ENCODE peak calls at places on chromosomes 1 and 21, in nine cellular contexts. E is psoas muscle; X is stimulated activated CD4-positive, alpha-beta T cell treated with anti-CD3 and anti-CD28 coated beads, TNF-alpha, amount 100 ng/mL, for 48 hours; K is adrenal gland; M is activated T-helper 1 cell treated with anti-CD3 and anti-CD28 coated beads, Interleukin-12 subunit alpha, Interleukin-12 subunit beta, Interleukin-2, Interleukin-4 antibody, amounts not matched to agents 30 ng/mL and 10 ng/mL and 1 ng/mL, durations not matched to agents 14 hours and 24 hours and 36 hours; L is fibroblast of the conjunctiva; G is sigmoid colon; C is stimulated activated effector memory CD8-positive, alpha-beta T cell treated with anti-CD3 and anti-CD28 coated beads, Interleukin-12 subunit alpha, Interleukin-12 subunit beta, amount 100 ng/mL, for 72 hours; V is heart right ventricle. P is an unnamed sample.

GRCh38 chr1:221741364-221741970 is 422 bp downstream of the DUSP10 start:
- DNase-seq in E (peak; percentile 53), C (no peak), L (no peak), M (peak; percentile 16), G (peak; percentile 76), X (no peak), K (peak; percentile 45), V (peak; percentile 19), P (peak; percentile 23)

GRCh38 chr1:107009286-107009685 is 47.2 kb upstream of the PRMT6 start:
- DNase-seq in M (no peak), X (no peak), V (no peak), C (no peak), E (no peak), L (no peak), G (no peak), K (no peak), P (no peak)

GRCh38 chr1:228405979-228406265 is 713 bp downstream of the TRIM11 start:
- DNase-seq in M (no peak), X (no peak), E (no peak), V (no peak), L (no peak), K (no peak), C (no peak), G (no peak), P (peak; percentile 33)

GRCh38 chr1:1535298-1535988 is 5.0 kb downstream of the TMEM240 start:
- DNase-seq in K (no peak), C (no peak), L (no peak), M (no peak), E (no peak), V (no peak), G (no peak), X (no peak), P (no peak)

GRCh38 chr1:227429447-227430359 is 111.4 kb upstream of the CDC42BPA start:
- DNase-seq in M (no peak), G (no peak), E (no peak), V (peak; percentile 58), L (no peak), C (no peak), X (no peak), K (no peak), P (no peak)

GRCh38 chr1:15111597-15111996 is 42.0 kb upstream of the TMEM51 start:
- DNase-seq in C (no peak), G (no peak), K (no peak), E (no peak), L (no peak), M (no peak), V (no peak), X (no peak), P (no peak)

GRCh38 chr21:35394049-35394448 is 344.9 kb upstream of the RUNX1 start:
- DNase-seq in M (no peak), G (no peak), X (no peak), V (no peak), K (no peak), C (no peak), L (no peak), E (no peak), P (no peak)

GRCh38 chr21:15826147-15826780 is 96.5 kb downstream of the USP25 start:
- DNase-seq in M (peak; percentile 8), K (no peak), E (no peak), G (no peak), X (peak; percentile 4), V (peak; percentile 16), L (peak; percentile 37), C (no peak), P (peak; percentile 26)

GRCh38 chr1:151693057-151693651 is 23.4 kb downstream of the CELF3 start:
- DNase-seq in V (no peak), L (peak; percentile 20), G (no peak), X (no peak), K (no peak), M (no peak), E (no peak), C (no peak), P (no peak)

GRCh38 chr1:223233410-223234163 is 90.5 kb upstream of the TLR5 start:
- DNase-seq in V (peak; percentile 42), K (peak; percentile 42), E (no peak), X (no peak), C (no peak), G (no peak), M (no peak), L (peak; percentile 3), P (no peak)

GRCh38 chr1:154698320-154699096 is 90.5 kb upstream of the ADAR start:
- DNase-seq in L (no peak), C (no peak), G (no peak), E (peak; percentile 51), X (no peak), M (no peak), V (no peak), K (no peak), P (no peak)

GRCh38 chr1:77841574-77841973 is 46.9 kb upstream of the NEXN start:
- DNase-seq in G (no peak), C (no peak), E (no peak), M (no peak), V (no peak), K (no peak), X (no peak), L (no peak), P (no peak)

GRCh38 chr1:153697191-153697872 is 18.8 kb downstream of the NPR1 start:
- DNase-seq in M (no peak), V (peak; percentile 44), E (peak; percentile 69), X (no peak), G (peak; percentile 82), C (no peak), L (no peak), K (peak; percentile 44), P (no peak)

GRCh38 chr1:217535601-217536377 is 95.1 kb downstream of the GPATCH2 start:
- DNase-seq in X (no peak), K (no peak), E (peak; percentile 13), C (no peak), V (no peak), G (no peak), L (no peak), M (no peak), P (no peak)

GRCh38 chr1:85607126-85607912 is 26.8 kb downstream of the CCN1 start:
- DNase-seq in M (no peak), X (no peak), G (no peak), V (no peak), K (no peak), C (no peak), L (peak; percentile 91), E (no peak), P (no peak)

GRCh38 chr1:203663294-203663693 is 36.7 kb downstream of the ATP2B4 start:
- DNase-seq in G (no peak), L (no peak), C (no peak), M (no peak), V (no peak), E (no peak), K (no peak), X (no peak), P (no peak)

GRCh38 chr1:208202333-208202987 is 41.7 kb downstream of the PLXNA2 start:
- DNase-seq in E (no peak), V (no peak), C (no peak), K (no peak), X (no peak), G (no peak), M (no peak), L (no peak), P (no peak)

GRCh38 chr1:8963940-8964339 is 18.3 kb downstream of the CA6 start:
- DNase-seq in K (no peak), V (no peak), X (no peak), G (no peak), E (no peak), C (no peak), M (no peak), L (no peak), P (no peak)

GRCh38 chr1:29708381-29708780 is 472.1 kb downstream of the PTPRU start:
- DNase-seq in L (no peak), K (no peak), G (no peak), C (no peak), V (no peak), M (no peak), X (no peak), E (peak; percentile 12), P (no peak)

GRCh38 chr21:42463861-42464515 is 32.0 kb downstream of the RSPH1 start:
- DNase-seq in M (peak; percentile 60), V (peak; percentile 34), E (peak; percentile 51), C (peak; percentile 49), K (peak; percentile 66), L (no peak), X (peak; percentile 62), G (no peak), P (peak; percentile 65)

GRCh38 chr1:239125027-239125426 is 261.3 kb upstream of the CHRM3 start:
- DNase-seq in L (no peak), K (no peak), M (no peak), G (no peak), V (no peak), X (no peak), C (no peak), E (no peak), P (no peak)

GRCh38 chr21:41133896-41134522 is 34.0 kb upstream of the BACE2 start:
- DNase-seq in V (no peak), L (peak; percentile 31), C (no peak), X (no peak), M (no peak), K (no peak), E (no peak), G (no peak), P (no peak)

GRCh38 chr1:27951396-27951795 is 8.4 kb upstream of the XKR8 start:
- DNase-seq in V (no peak), G (no peak), E (no peak), K (no peak), M (no peak), L (no peak), C (no peak), X (no peak), P (no peak)

GRCh38 chr1:84834419-84835064 is 58.5 kb downstream of the LPAR3 start:
- DNase-seq in C (no peak), V (no peak), M (no peak), X (no peak), G (no peak), L (peak; percentile 10), K (no peak), E (no peak), P (no peak)

GRCh38 chr1:239608469-239608868 is 222.1 kb downstream of the CHRM3 start:
- DNase-seq in M (no peak), L (no peak), V (no peak), X (no peak), G (no peak), E (no peak), C (no peak), K (no peak), P (no peak)

GRCh38 chr1:202858789-202859414 is 30.0 kb downstream of the RABIF start:
- DNase-seq in M (no peak), V (peak; percentile 41), K (peak; percentile 30), G (peak; percentile 73), L (no peak), X (no peak), C (no peak), E (peak; percentile 76), P (peak; percentile 13)

GRCh38 chr1:203202431-203203245 is 16.1 kb upstream of the CHI3L1 start:
- DNase-seq in M (no peak), C (no peak), G (peak; percentile 85), X (no peak), L (peak; percentile 47), V (peak; percentile 18), E (peak; percentile 71), K (no peak), P (peak; percentile 37)

GRCh38 chr21:37259426-37259825 is 7.7 kb downstream of the VPS26C start:
- DNase-seq in K (no peak), G (no peak), C (no peak), V (no peak), M (no peak), L (no peak), E (no peak), X (no peak), P (no peak)

GRCh38 chr1:206575894-206576737 is 36.1 kb downstream of the EIF2D start:
- DNase-seq in C (no peak), M (no peak), G (no peak), X (no peak), K (no peak), L (no peak), E (no peak), V (no peak), P (no peak)

GRCh38 chr1:82931051-82931450 is 1067.9 kb downstream of the TTLL7 start:
- DNase-seq in C (no peak), G (no peak), L (no peak), K (no peak), V (no peak), M (no peak), X (no peak), E (no peak), P (no peak)

GRCh38 chr1:204563324-204563723 is 47.1 kb downstream of the MDM4 start:
- DNase-seq in E (no peak), C (no peak), X (no peak), M (no peak), K (no peak), L (no peak), G (no peak), V (no peak), P (no peak)